ENCODE peak calls at places on chromosomes 7 and 10, in eight cellular contexts. One of them, this sample, is unnamed.

GRCh38 chr10:100836891-100837290 is 75.9 kb upstream of the SLF2 start:
- DNase-seq in HCT116: no peak
- DNase-seq in PC-3: no peak
- DNase-seq in SK-N-SH: no peak
- DNase-seq in MM.1S: no peak
- DNase-seq in neural progenitor cell: peak; percentile 13
- DNase-seq in GM23338: no peak
- DNase-seq in OCI-LY7: no peak
- DNase-seq in this sample: no peak

GRCh38 chr7:18552311-18552916 is 56.9 kb downstream of the HDAC9 start:
- DNase-seq in HCT116: no peak
- DNase-seq in PC-3: peak; percentile 20
- DNase-seq in SK-N-SH: no peak
- DNase-seq in MM.1S: no peak
- DNase-seq in neural progenitor cell: no peak
- DNase-seq in GM23338: no peak
- DNase-seq in OCI-LY7: no peak
- DNase-seq in this sample: no peak

GRCh38 chr7:139804571-139804970 is 24.5 kb upstream of the TBXAS1 start:
- DNase-seq in HCT116: no peak
- DNase-seq in PC-3: no peak
- DNase-seq in SK-N-SH: no peak
- DNase-seq in MM.1S: no peak
- DNase-seq in neural progenitor cell: no peak
- DNase-seq in GM23338: no peak
- DNase-seq in OCI-LY7: no peak
- DNase-seq in this sample: no peak

GRCh38 chr10:96765406-96766240 is 45.3 kb upstream of the PIK3AP1 start:
- DNase-seq in HCT116: peak; percentile 37
- DNase-seq in PC-3: peak; percentile 66
- DNase-seq in SK-N-SH: peak; percentile 78
- DNase-seq in MM.1S: peak; percentile 65
- DNase-seq in neural progenitor cell: peak; percentile 52
- DNase-seq in GM23338: peak; percentile 63
- DNase-seq in OCI-LY7: peak; percentile 90
- DNase-seq in this sample: peak; percentile 83

GRCh38 chr7:102431617-102432298 is 1.6 kb upstream of the ORAI2 start:
- DNase-seq in HCT116: no peak
- DNase-seq in PC-3: peak; percentile 62
- DNase-seq in SK-N-SH: no peak
- DNase-seq in MM.1S: peak; percentile 88
- DNase-seq in neural progenitor cell: no peak
- DNase-seq in GM23338: no peak
- DNase-seq in OCI-LY7: peak; percentile 84
- DNase-seq in this sample: peak; percentile 41

GRCh38 chr7:133207687-133208086 is 45.2 kb upstream of the EXOC4 start:
- DNase-seq in HCT116: peak; percentile 12
- DNase-seq in PC-3: no peak
- DNase-seq in SK-N-SH: no peak
- DNase-seq in MM.1S: peak; percentile 21
- DNase-seq in neural progenitor cell: peak; percentile 69
- DNase-seq in GM23338: peak; percentile 63
- DNase-seq in OCI-LY7: peak; percentile 29
- DNase-seq in this sample: peak; percentile 29

GRCh38 chr7:37376386-37376785 is 72.3 kb downstream of the ELMO1 start:
- DNase-seq in HCT116: no peak
- DNase-seq in PC-3: no peak
- DNase-seq in SK-N-SH: no peak
- DNase-seq in MM.1S: no peak
- DNase-seq in neural progenitor cell: no peak
- DNase-seq in GM23338: no peak
- DNase-seq in OCI-LY7: no peak
- DNase-seq in this sample: no peak

GRCh38 chr7:130298079-130298478 is 5.1 kb downstream of the CPA4 start:
- DNase-seq in HCT116: no peak
- DNase-seq in PC-3: no peak
- DNase-seq in SK-N-SH: no peak
- DNase-seq in MM.1S: no peak
- DNase-seq in neural progenitor cell: no peak
- DNase-seq in GM23338: no peak
- DNase-seq in OCI-LY7: no peak
- DNase-seq in this sample: no peak

GRCh38 chr10:88980836-88981235 is 9.8 kb upstream of the FAS start:
- DNase-seq in HCT116: no peak
- DNase-seq in PC-3: no peak
- DNase-seq in SK-N-SH: no peak
- DNase-seq in MM.1S: no peak
- DNase-seq in neural progenitor cell: no peak
- DNase-seq in GM23338: no peak
- DNase-seq in OCI-LY7: no peak
- DNase-seq in this sample: no peak

GRCh38 chr7:21370283-21370982 is 57.5 kb upstream of the SP4 start:
- DNase-seq in HCT116: no peak
- DNase-seq in PC-3: no peak
- DNase-seq in SK-N-SH: no peak
- DNase-seq in MM.1S: no peak
- DNase-seq in neural progenitor cell: no peak
- DNase-seq in GM23338: peak; percentile 28
- DNase-seq in OCI-LY7: no peak
- DNase-seq in this sample: no peak

GRCh38 chr10:21888959-21889358 is 114.6 kb downstream of the DNAJC1 start:
- DNase-seq in HCT116: no peak
- DNase-seq in PC-3: no peak
- DNase-seq in SK-N-SH: no peak
- DNase-seq in MM.1S: peak; percentile 93
- DNase-seq in neural progenitor cell: no peak
- DNase-seq in GM23338: no peak
- DNase-seq in OCI-LY7: peak; percentile 50
- DNase-seq in this sample: no peak

GRCh38 chr7:50663396-50664102 is 98.3 kb upstream of the DDC start:
- DNase-seq in HCT116: no peak
- DNase-seq in PC-3: no peak
- DNase-seq in SK-N-SH: no peak
- DNase-seq in MM.1S: no peak
- DNase-seq in neural progenitor cell: no peak
- DNase-seq in GM23338: no peak
- DNase-seq in OCI-LY7: no peak
- DNase-seq in this sample: no peak

GRCh38 chr7:24668922-24669635 is 88.2 kb downstream of the GSDME start:
- DNase-seq in HCT116: no peak
- DNase-seq in PC-3: peak; percentile 43
- DNase-seq in SK-N-SH: no peak
- DNase-seq in MM.1S: no peak
- DNase-seq in neural progenitor cell: no peak
- DNase-seq in GM23338: no peak
- DNase-seq in OCI-LY7: no peak
- DNase-seq in this sample: peak; percentile 53

GRCh38 chr10:130747359-130747758 is 564.2 kb downstream of the TCERG1L start:
- DNase-seq in HCT116: no peak
- DNase-seq in PC-3: no peak
- DNase-seq in SK-N-SH: no peak
- DNase-seq in MM.1S: no peak
- DNase-seq in neural progenitor cell: no peak
- DNase-seq in GM23338: no peak
- DNase-seq in OCI-LY7: no peak
- DNase-seq in this sample: no peak

GRCh38 chr10:50538473-50539398 is 85.0 kb downstream of the SGMS1 start:
- DNase-seq in HCT116: peak; percentile 27
- DNase-seq in PC-3: no peak
- DNase-seq in SK-N-SH: no peak
- DNase-seq in MM.1S: no peak
- DNase-seq in neural progenitor cell: peak; percentile 55
- DNase-seq in GM23338: no peak
- DNase-seq in OCI-LY7: no peak
- DNase-seq in this sample: no peak

GRCh38 chr7:129431911-129432643 is 2.2 kb upstream of the STRIP2 start:
- DNase-seq in HCT116: no peak
- DNase-seq in PC-3: no peak
- DNase-seq in SK-N-SH: peak; percentile 37
- DNase-seq in MM.1S: no peak
- DNase-seq in neural progenitor cell: no peak
- DNase-seq in GM23338: no peak
- DNase-seq in OCI-LY7: no peak
- DNase-seq in this sample: no peak

GRCh38 chr7:47792521-47793121 is 155.6 kb downstream of the PKD1L1 start:
- DNase-seq in HCT116: peak; percentile 29
- DNase-seq in PC-3: peak; percentile 60
- DNase-seq in SK-N-SH: no peak
- DNase-seq in MM.1S: no peak
- DNase-seq in neural progenitor cell: peak; percentile 25
- DNase-seq in GM23338: peak; percentile 48
- DNase-seq in OCI-LY7: peak; percentile 14
- DNase-seq in this sample: no peak

GRCh38 chr10:71302874-71303568 is 16.0 kb upstream of the SLC29A3 start:
- DNase-seq in HCT116: peak; percentile 43
- DNase-seq in PC-3: peak; percentile 64
- DNase-seq in SK-N-SH: peak; percentile 61
- DNase-seq in MM.1S: peak; percentile 68
- DNase-seq in neural progenitor cell: peak; percentile 77
- DNase-seq in GM23338: peak; percentile 83
- DNase-seq in OCI-LY7: peak; percentile 79
- DNase-seq in this sample: peak; percentile 80

GRCh38 chr7:132773527-132773956 is 197.3 kb upstream of the PLXNA4 start:
- DNase-seq in HCT116: no peak
- DNase-seq in PC-3: peak; percentile 76
- DNase-seq in SK-N-SH: no peak
- DNase-seq in MM.1S: no peak
- DNase-seq in neural progenitor cell: no peak
- DNase-seq in GM23338: no peak
- DNase-seq in OCI-LY7: no peak
- DNase-seq in this sample: no peak

GRCh38 chr7:108652886-108653285 is 83.2 kb downstream of the DNAJB9 start:
- DNase-seq in HCT116: no peak
- DNase-seq in PC-3: no peak
- DNase-seq in SK-N-SH: no peak
- DNase-seq in MM.1S: no peak
- DNase-seq in neural progenitor cell: no peak
- DNase-seq in GM23338: no peak
- DNase-seq in OCI-LY7: no peak
- DNase-seq in this sample: no peak

GRCh38 chr10:67763499-67764011 is 67.6 kb upstream of the CTNNA3 start:
- DNase-seq in HCT116: no peak
- DNase-seq in PC-3: peak; percentile 84
- DNase-seq in SK-N-SH: peak; percentile 82
- DNase-seq in MM.1S: peak; percentile 66
- DNase-seq in neural progenitor cell: peak; percentile 77
- DNase-seq in GM23338: peak; percentile 74
- DNase-seq in OCI-LY7: peak; percentile 62
- DNase-seq in this sample: peak; percentile 83

DNA sequence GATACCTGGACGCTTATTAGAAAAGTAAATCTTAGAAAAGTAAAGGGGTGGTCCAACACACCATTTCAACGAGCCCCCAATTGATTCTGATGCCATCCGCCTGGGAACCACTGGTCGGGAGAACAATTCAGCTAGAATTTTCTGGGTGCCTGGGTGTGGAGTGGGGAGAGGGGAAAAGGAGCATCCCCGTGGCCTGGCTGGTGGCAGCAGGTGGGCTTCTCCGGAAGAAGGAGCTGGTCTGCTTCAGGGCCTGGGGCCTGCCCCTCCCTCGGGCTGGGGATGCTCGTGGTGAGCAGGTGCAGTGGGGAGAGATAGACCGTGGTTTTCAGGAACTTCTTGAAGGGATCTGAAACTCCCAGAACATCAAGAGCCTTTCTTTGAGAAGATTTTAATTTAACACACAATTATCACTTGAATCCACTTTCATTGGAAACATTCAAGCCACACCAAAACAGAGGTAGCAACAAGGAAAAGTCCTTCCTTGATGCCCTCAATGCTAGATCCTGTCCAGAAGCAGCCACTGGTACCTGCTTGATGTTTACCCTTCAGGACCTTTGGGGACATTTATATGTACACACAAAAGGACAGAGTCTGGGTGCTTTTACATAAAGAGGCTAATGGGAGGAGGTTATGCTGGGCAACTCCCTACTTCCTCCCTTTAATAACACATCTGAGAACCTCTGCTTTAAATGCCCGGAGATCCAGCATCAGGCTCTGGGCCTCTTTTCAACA is 39.7 kb upstream of the DUSP5 start:
- DNase-seq in HCT116: no peak
- DNase-seq in PC-3: no peak
- DNase-seq in SK-N-SH: no peak
- DNase-seq in MM.1S: peak; percentile 57
- DNase-seq in neural progenitor cell: no peak
- DNase-seq in GM23338: no peak
- DNase-seq in OCI-LY7: peak; percentile 82
- DNase-seq in this sample: no peak
- TF ChIP-seq CTCF in HCT116: no peak
- TF ChIP-seq CTCF in PC-3: no peak
- TF ChIP-seq CTCF in SK-N-SH: no peak
- TF ChIP-seq CTCF in MM.1S: no peak
- TF ChIP-seq CTCF in neural progenitor cell: no peak
- TF ChIP-seq CTCF in GM23338: no peak
- TF ChIP-seq CTCF in OCI-LY7: no peak
- TF ChIP-seq CTCF in this sample: no peak

GRCh38 chr10:102647433-102648268 is 3.4 kb downstream of the TRIM8 start:
- DNase-seq in HCT116: no peak
- DNase-seq in PC-3: no peak
- DNase-seq in SK-N-SH: no peak
- DNase-seq in MM.1S: peak; percentile 5
- DNase-seq in neural progenitor cell: no peak
- DNase-seq in GM23338: no peak
- DNase-seq in OCI-LY7: peak; percentile 93
- DNase-seq in this sample: no peak
- H3K4me3 ChIP-seq in HCT116: no peak overlapping the region
- H3K4me3 ChIP-seq in PC-3: peak overlapping the region; percentile 90
- H3K4me3 ChIP-seq in SK-N-SH: peak overlapping the region; percentile 56
- H3K4me3 ChIP-seq in MM.1S: peak overlapping the region; percentile 94
- H3K4me3 ChIP-seq in neural progenitor cell: peak overlapping the region; percentile 94
- H3K4me3 ChIP-seq in GM23338: no peak overlapping the region
- H3K4me3 ChIP-seq in OCI-LY7: peak overlapping the region; percentile 84
- H3K4me3 ChIP-seq in this sample: no peak overlapping the region

DNA sequence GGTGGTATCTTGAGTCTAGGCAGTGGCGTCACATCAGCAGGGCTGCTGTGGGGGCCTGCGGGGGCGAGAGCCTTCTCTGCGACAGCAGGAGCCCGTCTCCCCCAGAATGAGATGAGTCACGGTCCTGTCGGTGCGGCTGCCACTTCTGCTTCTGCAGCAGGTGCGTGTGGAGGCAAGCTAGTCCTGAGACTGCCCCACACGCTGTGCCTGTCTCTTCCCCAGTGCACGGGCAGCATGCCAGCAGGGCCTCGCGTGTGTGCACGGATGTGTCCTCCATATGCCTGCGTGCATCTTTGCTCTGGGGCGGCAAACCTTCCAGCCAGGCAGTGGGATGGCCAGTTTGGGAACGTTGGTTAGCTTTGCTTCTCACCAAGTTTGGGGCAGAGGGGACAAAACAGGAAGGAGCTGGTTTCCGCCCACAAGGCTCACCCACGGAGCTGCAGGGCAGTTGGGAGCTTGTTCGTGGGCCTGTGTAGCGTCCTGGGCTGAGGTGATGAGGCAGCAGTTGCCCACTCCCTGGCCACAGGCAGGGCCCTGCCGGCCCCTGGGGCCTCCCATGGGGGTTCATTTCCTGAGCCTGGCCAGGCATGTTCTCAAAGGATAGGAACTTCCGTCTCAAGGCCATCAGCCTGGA is 60.8 kb upstream of the PPIF start:
- DNase-seq in HCT116: no peak
- DNase-seq in PC-3: no peak
- DNase-seq in SK-N-SH: peak; percentile 77
- DNase-seq in MM.1S: peak; percentile 25
- DNase-seq in neural progenitor cell: no peak
- DNase-seq in GM23338: no peak
- DNase-seq in OCI-LY7: peak; percentile 89
- DNase-seq in this sample: no peak
- TF ChIP-seq EZH2phosphoT487 in HCT116: no peak
- TF ChIP-seq EZH2phosphoT487 in PC-3: no peak
- TF ChIP-seq EZH2phosphoT487 in SK-N-SH: no peak
- TF ChIP-seq EZH2phosphoT487 in MM.1S: no peak
- TF ChIP-seq EZH2phosphoT487 in neural progenitor cell: no peak
- TF ChIP-seq EZH2phosphoT487 in GM23338: no peak
- TF ChIP-seq EZH2phosphoT487 in OCI-LY7: no peak
- TF ChIP-seq EZH2phosphoT487 in this sample: no peak

GRCh38 chr10:17617031-17617911 is at the start of gene HACD1:
- DNase-seq in HCT116: peak; percentile 59
- DNase-seq in PC-3: peak; percentile 54
- DNase-seq in SK-N-SH: peak; percentile 98
- DNase-seq in MM.1S: no peak
- DNase-seq in neural progenitor cell: peak; percentile 87
- DNase-seq in GM23338: peak; percentile 86
- DNase-seq in OCI-LY7: no peak
- DNase-seq in this sample: peak; percentile 80
- TF ChIP-seq CTCF in HCT116: peak; percentile 20
- TF ChIP-seq CTCF in PC-3: peak; percentile 24
- TF ChIP-seq CTCF in SK-N-SH: peak; percentile 35
- TF ChIP-seq CTCF in MM.1S: no peak
- TF ChIP-seq CTCF in neural progenitor cell: peak; percentile 41
- TF ChIP-seq CTCF in GM23338: peak; percentile 36
- TF ChIP-seq CTCF in OCI-LY7: no peak
- TF ChIP-seq CTCF in this sample: peak; percentile 16